ENCODE peak calls at places on chromosomes 5 and 9, in nine cellular contexts. V is stimulated activated CD4-positive, alpha-beta T cell treated with anti-CD3 and anti-CD28 coated beads, Interleukin-1b, Interleukin-23, amount 100 ng/mL, for 1 hour; O is heart right ventricle; E is AG10803; W is colonic mucosa; L is hepatocyte; S is CD8-positive, alpha-beta T cell; M is CD8-positive, alpha-beta memory T cell; C is activated naive CD8-positive, alpha-beta T cell treated with anti-CD3 and anti-CD28 coated beads, Interleukin-2, amount 50 U/mL, for 24 hours. U is an unnamed sample.

GRCh38 chr9:18543406-18543965 is 69.5 kb downstream of the ADAMTSL1 start:
- DNase-seq in V (no peak), O (no peak), E (peak), W (no peak), L (no peak), S (no peak), M (no peak), C (no peak), U (no peak)

GRCh38 chr5:89087551-89088318 is 204.8 kb upstream of the MEF2C start:
- DNase-seq in V (no peak), O (peak), E (no peak), W (no peak), L (no peak), S (no peak), M (no peak), C (no peak), U (no peak)

GRCh38 chr5:74063821-74064598 is 438.0 kb downstream of the ARHGEF28 start:
- DNase-seq in V (no peak), O (no peak), E (peak), W (peak), L (no peak), S (no peak), M (no peak), C (peak), U (no peak)

GRCh38 chr9:36328798-36329411 is 70.7 kb upstream of the GNE start:
- DNase-seq in V (peak), O (peak), E (peak), W (peak), L (peak), S (peak), M (peak), C (peak), U (peak)

GRCh38 chr9:93826209-93826608 is 128.9 kb downstream of the BARX1 start:
- DNase-seq in V (no peak), O (no peak), E (no peak), W (peak), L (peak), S (peak), M (peak), C (peak), U (no peak)

GRCh38 chr5:169861934-169862333 is 118.4 kb downstream of the INSYN2B start:
- DNase-seq in V (no peak), O (no peak), E (peak), W (no peak), L (peak), S (no peak), M (no peak), C (no peak), U (no peak)

GRCh38 chr5:167982-168660 is 23.2 kb upstream of the LRRC14B start:
- DNase-seq in V (no peak), O (no peak), E (peak), W (no peak), L (peak), S (no peak), M (no peak), C (no peak), U (no peak)

GRCh38 chr5:74595143-74595915 is 45.2 kb downstream of the ENC1 start:
- DNase-seq in V (no peak), O (peak), E (peak), W (peak), L (peak), S (no peak), M (no peak), C (no peak), U (no peak)

GRCh38 chr9:117046666-117047327 is 359.7 kb downstream of the TRIM32 start:
- DNase-seq in V (no peak), O (no peak), E (no peak), W (no peak), L (no peak), S (no peak), M (no peak), C (no peak), U (no peak)

GRCh38 chr5:84249918-84250635 is 134.6 kb downstream of the EDIL3 start:
- DNase-seq in V (no peak), O (no peak), E (peak), W (no peak), L (peak), S (no peak), M (no peak), C (no peak), U (no peak)

GRCh38 chr9:84917366-84918063 is 248.0 kb downstream of the NTRK2 start:
- DNase-seq in V (no peak), O (no peak), E (no peak), W (peak), L (no peak), S (no peak), M (no peak), C (no peak), U (no peak)

GRCh38 chr5:1771149-1772065 is 28.2 kb downstream of the MRPL36 start:
- DNase-seq in V (no peak), O (no peak), E (no peak), W (no peak), L (no peak), S (no peak), M (no peak), C (no peak), U (no peak)

GRCh38 chr9:70136632-70137031 is 93.0 kb downstream of the MAMDC2 start:
- DNase-seq in V (no peak), O (no peak), E (peak), W (no peak), L (no peak), S (no peak), M (no peak), C (no peak), U (no peak)

GRCh38 chr5:130270786-130271185 is 366.5 kb downstream of the CHSY3 start:
- DNase-seq in V (no peak), O (no peak), E (no peak), W (no peak), L (no peak), S (no peak), M (no peak), C (no peak), U (no peak)

GRCh38 chr5:74017786-74018211 is 391.8 kb downstream of the ARHGEF28 start:
- DNase-seq in V (no peak), O (no peak), E (peak), W (no peak), L (peak), S (no peak), M (no peak), C (no peak), U (no peak)

GRCh38 chr5:95759634-95760033 is 28.5 kb downstream of the RHOBTB3 start:
- DNase-seq in V (no peak), O (no peak), E (peak), W (peak), L (peak), S (no peak), M (no peak), C (no peak), U (no peak)

GRCh38 chr9:117247271-117247670 is 167.6 kb downstream of the ASTN2 start:
- DNase-seq in V (no peak), O (no peak), E (no peak), W (no peak), L (peak), S (no peak), M (no peak), C (no peak), U (no peak)

GRCh38 chr9:90477535-90477934 is 165.1 kb downstream of the DIRAS2 start:
- DNase-seq in V (no peak), O (no peak), E (no peak), W (no peak), L (no peak), S (no peak), M (no peak), C (no peak), U (no peak)

GRCh38 chr5:73452215-73452614 is 3.6 kb upstream of the FOXD1 start:
- DNase-seq in V (no peak), O (no peak), E (no peak), W (no peak), L (no peak), S (no peak), M (no peak), C (no peak), U (no peak)

GRCh38 chr9:108093773-108094675 is 604.5 kb upstream of the KLF4 start:
- DNase-seq in V (no peak), O (no peak), E (no peak), W (peak), L (peak), S (no peak), M (no peak), C (no peak), U (no peak)

GRCh38 chr5:149760700-149761187 is 30.6 kb downstream of the PPARGC1B start:
- DNase-seq in V (no peak), O (no peak), E (no peak), W (no peak), L (no peak), S (no peak), M (no peak), C (no peak), U (no peak)

GRCh38 chr9:20070336-20070735 is 281.5 kb upstream of the SLC24A2 start:
- DNase-seq in V (no peak), O (no peak), E (no peak), W (no peak), L (no peak), S (no peak), M (no peak), C (no peak), U (no peak)

GRCh38 chr5:145750194-145750593 is 84.9 kb downstream of the PRELID2 start:
- DNase-seq in V (no peak), O (no peak), E (peak), W (no peak), L (no peak), S (no peak), M (no peak), C (no peak), U (no peak)

GRCh38 chr9:133710661-133711427 is 27.3 kb downstream of the SARDH start:
- DNase-seq in V (no peak), O (no peak), E (no peak), W (no peak), L (no peak), S (no peak), M (no peak), C (no peak), U (no peak)

GRCh38 chr5:155276231-155276630 is 262.7 kb downstream of the KIF4B start:
- DNase-seq in V (no peak), O (no peak), E (no peak), W (no peak), L (no peak), S (no peak), M (no peak), C (no peak), U (no peak)

GRCh38 chr9:127092041-127092608 is 30.3 kb downstream of the ANGPTL2 start:
- DNase-seq in V (no peak), O (no peak), E (no peak), W (no peak), L (no peak), S (no peak), M (no peak), C (no peak), U (no peak)

GRCh38 chr5:142327111-142327842 is 2.5 kb upstream of the SPRY4 start:
- DNase-seq in V (no peak), O (no peak), E (peak), W (no peak), L (no peak), S (no peak), M (no peak), C (no peak), U (no peak)

GRCh38 chr5:160751297-160751696 is 100.7 kb downstream of the ATP10B start:
- DNase-seq in V (no peak), O (no peak), E (no peak), W (no peak), L (no peak), S (no peak), M (no peak), C (no peak), U (no peak)

GRCh38 chr9:99635032-99635431 is 186.7 kb upstream of the NR4A3 start:
- DNase-seq in V (no peak), O (no peak), E (peak), W (no peak), L (no peak), S (no peak), M (no peak), C (no peak), U (no peak)

U was measured in naive B cell.